ENCODE peak calls at places on chromosomes 5 and 9, in seven cellular contexts. J is naive thymus-derived CD4-positive, alpha-beta T cell; C is natural killer cell treated with Interleukin-12 subunit alpha and Interleukin-12 subunit beta and Interleukin-15 and Interleukin-18, amount 100 ng/mL, for 72 hours; K is cardiac muscle cell; E is NCI-H446; Y is adipocyte; D is HuH-7. P is an unnamed sample.

GRCh38 chr5:145949474-145949873 is 13.1 kb downstream of the SH3RF2 start:
- DNase-seq in C (no peak), D (no peak), K (no peak), Y (no peak), J (no peak), E (no peak), P (no peak)

GRCh38 chr5:15959560-15960164 is 219.9 kb downstream of the MARCHF11 start:
- DNase-seq in K (no peak), C (no peak), E (no peak), D (no peak), J (no peak), Y (peak; percentile 87), P (peak; percentile 64)

GRCh38 chr5:176742246-176743105 is 67.9 kb upstream of the UNC5A start:
- DNase-seq in Y (no peak), C (no peak), E (no peak), J (no peak), D (peak; percentile 5), K (no peak), P (no peak)

GRCh38 chr5:81268797-81269196 is 32.6 kb upstream of the ZCCHC9 start:
- DNase-seq in C (no peak), Y (peak; percentile 83), D (no peak), J (no peak), E (no peak), K (no peak), P (no peak)

GRCh38 chr5:5891350-5891749 is 468.9 kb downstream of the ICE1 start:
- DNase-seq in E (no peak), Y (peak; percentile 1), D (no peak), C (no peak), K (no peak), J (no peak), P (no peak)

GRCh38 chr5:137649228-137649890 is 86.5 kb downstream of the KLHL3 start:
- DNase-seq in C (no peak), K (peak; percentile 52), D (no peak), J (no peak), E (peak; percentile 77), Y (peak; percentile 65), P (no peak)

GRCh38 chr9:135145312-135145711 is 57.8 kb downstream of the OLFM1 start:
- DNase-seq in D (no peak), Y (no peak), J (no peak), C (no peak), E (no peak), K (no peak), P (no peak)

GRCh38 chr5:179606071-179606909 is 17.2 kb downstream of the HNRNPH1 start:
- DNase-seq in J (no peak), E (no peak), D (no peak), K (no peak), Y (no peak), C (no peak), P (no peak)

GRCh38 chr5:124866355-124867063 is 120.1 kb upstream of the ZNF608 start:
- DNase-seq in Y (no peak), J (no peak), K (no peak), D (no peak), C (peak; percentile 61), E (no peak), P (no peak)

GRCh38 chr5:68533571-68534051 is 318.1 kb downstream of the PIK3R1 start:
- DNase-seq in D (no peak), E (no peak), Y (no peak), J (no peak), C (no peak), K (no peak), P (no peak)

P was measured in DMS 273 treated with DMSO at 0.1 percent for 48 hours.